ENCODE peak calls at places on chromosome X, in four cellular contexts. O is WTC11, T is K562, Z is GM12878. H is an unnamed sample.

GRCh38 chrX:86133761-86134160 is 14.5 kb upstream of the DACH2 start:
- DNase-seq in O (no peak), T (no peak), Z (no peak), H (no peak)

GRCh38 chrX:115940888-115941332 is 229.6 kb upstream of the AGTR2 start:
- DNase-seq in O (peak), T (no peak), Z (peak), H (peak)

GRCh38 chrX:46444011-46444410 is 101.2 kb downstream of the ZNF674 start:
- DNase-seq in O (no peak), T (no peak), Z (no peak), H (peak)

GRCh38 chrX:65591206-65591605 is 56.6 kb upstream of the LAS1L start:
- DNase-seq in O (no peak), T (no peak), Z (no peak), H (no peak)

GRCh38 chrX:20461576-20461975 is 194.9 kb upstream of the RPS6KA3 start:
- DNase-seq in O (no peak), T (no peak), Z (no peak), H (no peak)

GRCh38 chrX:122906726-122907125 is 277.4 kb upstream of the GRIA3 start:
- DNase-seq in O (no peak), T (no peak), Z (no peak), H (no peak)

GRCh38 chrX:43655151-43655676 is 885 bp upstream of the MAOA start:
- DNase-seq in O (peak), T (no peak), Z (no peak), H (no peak)

GRCh38 chrX:40671126-40671525 is 23.8 kb upstream of the CXorf38 start:
- DNase-seq in O (no peak), T (no peak), Z (no peak), H (no peak)

GRCh38 chrX:102950908-102951866 is 14.1 kb downstream of the RAB40AL start:
- DNase-seq in O (peak), T (peak), Z (no peak), H (peak)

GRCh38 chrX:154750301-154751120 is at the start of gene GAB3:
- DNase-seq in O (peak), T (no peak), Z (no peak), H (no peak)

GRCh38 chrX:103552236-103552635 is 32.9 kb upstream of the RAB40A start:
- DNase-seq in O (no peak), T (no peak), Z (no peak), H (peak)

GRCh38 chrX:136130931-136131843 is 16.1 kb upstream of the FHL1 start:
- DNase-seq in O (no peak), T (no peak), Z (no peak), H (peak)

GRCh38 chrX:69264134-69264533 is 98.9 kb upstream of the PJA1 start:
- DNase-seq in O (peak), T (no peak), Z (no peak), H (no peak)

GRCh38 chrX:20531667-20532066 is 265.0 kb upstream of the RPS6KA3 start:
- DNase-seq in O (no peak), T (no peak), Z (no peak), H (no peak)

GRCh38 chrX:53456254-53456653 is 22.1 kb upstream of the HSD17B10 start:
- DNase-seq in O (no peak), T (no peak), Z (no peak), H (no peak)

GRCh38 chrX:38018734-38019410 is 12.5 kb downstream of the SYTL5 start:
- DNase-seq in O (no peak), T (no peak), Z (no peak), H (peak)

GRCh38 chrX:134622056-134622812 is 36.0 kb downstream of the PLAC1 start:
- DNase-seq in O (peak), T (peak), Z (peak), H (no peak)

GRCh38 chrX:112359906-112360305 is 277.3 kb upstream of the TRPC5 start:
- DNase-seq in O (no peak), T (no peak), Z (no peak), H (no peak)

GRCh38 chrX:54825716-54826428 is 18.3 kb downstream of the MAGED2 start:
- DNase-seq in O (peak), T (no peak), Z (no peak), H (no peak)

GRCh38 chrX:13463608-13464007 is 105.8 kb upstream of the EGFL6 start:
- DNase-seq in O (no peak), T (no peak), Z (no peak), H (no peak)

GRCh38 chrX:56228914-56229313 is 3.2 kb upstream of the KLF8 start:
- DNase-seq in O (no peak), T (no peak), Z (no peak), H (no peak)

GRCh38 chrX:18424482-18425198 is 768 bp upstream of the CDKL5 start:
- DNase-seq in O (peak), T (no peak), Z (no peak), H (no peak)

GRCh38 chrX:14591976-14592375 is 62.6 kb downstream of the GLRA2 start:
- DNase-seq in O (no peak), T (no peak), Z (no peak), H (no peak)

GRCh38 chrX:13778916-13779315 is 38.0 kb downstream of the GPM6B start:
- DNase-seq in O (no peak), T (no peak), Z (no peak), H (no peak)

GRCh38 chrX:38898261-38898660 is 97.0 kb downstream of the MID1IP1 start:
- DNase-seq in O (no peak), T (no peak), Z (no peak), H (no peak)

GRCh38 chrX:30659421-30659820 is 6.2 kb downstream of the GK start:
- DNase-seq in O (no peak), T (peak), Z (no peak), H (no peak)

GRCh38 chrX:19904778-19905367 is 17.5 kb upstream of the SH3KBP1 start:
- DNase-seq in O (no peak), T (peak), Z (no peak), H (peak)

GRCh38 chrX:12799118-12799517 is 7.9 kb downstream of the PRPS2 start:
- DNase-seq in O (no peak), T (no peak), Z (no peak), H (no peak)

GRCh38 chrX:789096-789495 is 158.5 kb downstream of the SHOX start:
- DNase-seq in O (no peak), T (no peak), Z (no peak), H (no peak)
- TF ChIP-seq NR2C2 in O (no peak), T (no peak), Z (no peak), H (no peak)

DNA sequence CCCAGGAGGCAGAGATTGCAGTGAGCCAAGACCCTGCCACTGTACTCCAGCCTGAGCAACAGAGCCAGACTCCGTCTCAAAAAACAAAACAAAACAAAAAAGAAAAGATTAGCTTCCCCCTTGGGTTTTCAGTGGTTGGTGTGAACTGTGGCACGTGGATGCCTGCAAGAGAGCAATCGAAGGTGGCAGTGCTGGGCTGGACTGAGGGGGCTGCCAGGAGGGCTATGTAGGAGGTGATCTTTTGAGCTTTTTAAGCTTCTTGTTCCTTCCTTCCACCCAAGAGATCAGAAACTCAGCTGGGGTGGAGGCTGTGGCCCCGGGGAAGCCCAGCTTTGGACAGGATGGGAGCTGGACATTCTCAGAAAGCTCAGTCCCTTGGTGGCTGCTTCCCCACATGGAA is 49.6 kb downstream of the PRPS1 start:
- DNase-seq in O (no peak), T (no peak), Z (no peak), H (no peak)
- TF ChIP-seq NR2C2 in O (no peak), T (no peak), Z (no peak), H (no peak)

GRCh38 chrX:111124418-111124817 is 28.4 kb downstream of the PAK3 start:
- DNase-seq in O (no peak), T (no peak), Z (no peak), H (no peak)

GRCh38 chrX:111131572-111131971 is 35.6 kb downstream of the PAK3 start:
- DNase-seq in O (no peak), T (no peak), Z (no peak), H (no peak)

GRCh38 chrX:111127038-111127437 is 31.0 kb downstream of the PAK3 start:
- DNase-seq in O (no peak), T (no peak), Z (no peak), H (no peak)

GRCh38 chrX:111133389-111133788 is 37.4 kb downstream of the PAK3 start:
- DNase-seq in O (no peak), T (no peak), Z (no peak), H (no peak)

GRCh38 chrX:111129949-111130348 is 34.0 kb downstream of the PAK3 start:
- DNase-seq in O (no peak), T (no peak), Z (no peak), H (no peak)
- TF ChIP-seq NR2C2 in O (no peak), T (no peak), Z (no peak), H (no peak)

GRCh38 chrX:33252306-33252825 is 41.0 kb upstream of the DMD start:
- DNase-seq in O (no peak), T (no peak), Z (no peak), H (no peak)
- TF ChIP-seq NR2C2 in O (no peak), T (no peak), Z (no peak), H (no peak)

GRCh38 chrX:15815779-15816452 is 25.6 kb downstream of the ZRSR2 start:
- DNase-seq in O (peak), T (peak), Z (peak), H (peak)
- TF ChIP-seq NR2C2 in O (no peak), T (no peak), Z (no peak), H (no peak)

GRCh38 chrX:22313757-22314156 is 41.0 kb downstream of the CBLL2 start:
- DNase-seq in O (no peak), T (no peak), Z (no peak), H (no peak)
- TF ChIP-seq NR2C2 in O (no peak), T (no peak), Z (no peak), H (no peak)

GRCh38 chrX:113929004-113929403 is 654.9 kb upstream of the HTR2C start:
- DNase-seq in O (peak), T (peak), Z (no peak), H (peak)
- TF ChIP-seq NR2C2 in O (no peak), T (no peak), Z (no peak), H (no peak)